ENCODE peak calls at places on chromosomes 6 and 20, in six cellular contexts. G, K, O, P, Z and F are unnamed samples. For H3K9me3 and H3K36me3, the result is how much of the 10 kb centered on the place peaks cover.

GRCh38 chr20:50915424-50915823 is 15.8 kb downstream of the ADNP start:
- DNase-seq in G (no peak), K (no peak), O (no peak), P (no peak), Z (peak), F (no peak)

GRCh38 chr6:71346034-71346680 is 57.5 kb downstream of the OGFRL1 start:
- DNase-seq in G (no peak), K (no peak), O (no peak), P (no peak), Z (no peak), F (no peak)

GRCh38 chr20:6094038-6094437 is 28.8 kb downstream of the FERMT1 start:
- DNase-seq in G (no peak), K (no peak), O (no peak), P (peak), Z (no peak), F (no peak)

GRCh38 chr6:30490031-30490876 is 945 bp downstream of the HLA-E start:
- DNase-seq in G (peak), K (peak), O (peak), P (peak), Z (peak), F (peak)

GRCh38 chr6:1336246-1336843 is 24.4 kb downstream of the FOXQ1 start:
- DNase-seq in G (no peak), K (no peak), O (no peak), P (peak), Z (no peak), F (no peak)

GRCh38 chr6:46340246-46340645 is 151.0 kb downstream of the RCAN2 start:
- DNase-seq in G (no peak), K (no peak), O (no peak), P (no peak), Z (no peak), F (no peak)

GRCh38 chr6:20170455-20171148 is 41.7 kb downstream of the MBOAT1 start:
- DNase-seq in G (no peak), K (no peak), O (no peak), P (no peak), Z (no peak), F (no peak)

GRCh38 chr6:25389501-25389900 is 110.3 kb downstream of the CARMIL1 start:
- DNase-seq in G (no peak), K (no peak), O (peak), P (no peak), Z (no peak), F (peak)

GRCh38 chr6:80214436-80215022 is 108.1 kb downstream of the BCKDHB start:
- DNase-seq in G (peak), K (no peak), O (peak), P (peak), Z (peak), F (peak)

GRCh38 chr6:124131779-124132178 is 328.1 kb downstream of the NKAIN2 start:
- DNase-seq in G (no peak), K (no peak), O (no peak), P (no peak), Z (no peak), F (no peak)

GRCh38 chr20:35947907-35948306 is 6.4 kb downstream of the SCAND1 start:
- DNase-seq in G (no peak), K (no peak), O (no peak), P (no peak), Z (peak), F (no peak)

GRCh38 chr20:15965165-15965564 is 608.1 kb downstream of the KIF16B start:
- DNase-seq in G (no peak), K (no peak), O (no peak), P (no peak), Z (no peak), F (no peak)

GRCh38 chr6:35752330-35752729 is 15.5 kb downstream of the ARMC12 start:
- DNase-seq in G (no peak), K (no peak), O (no peak), P (no peak), Z (no peak), F (no peak)

GRCh38 chr6:95091823-95092436 is 485.4 kb upstream of the MANEA start:
- DNase-seq in G (no peak), K (no peak), O (peak), P (no peak), Z (peak), F (no peak)

GRCh38 chr6:87103977-87104601 is 9.2 kb upstream of the CGA start:
- DNase-seq in G (no peak), K (no peak), O (no peak), P (no peak), Z (no peak), F (no peak)

GRCh38 chr20:45373353-45374100 is 4.6 kb downstream of the TP53TG5 start:
- DNase-seq in G (peak), K (peak), O (peak), P (peak), Z (peak), F (peak)

GRCh38 chr6:41733707-41734665 is 1.4 kb downstream of the TFEB start:
- DNase-seq in G (peak), K (peak), O (peak), P (peak), Z (peak), F (peak)

GRCh38 chr6:41731561-41732086 is 3.8 kb downstream of the TFEB start:
- DNase-seq in G (no peak), K (no peak), O (no peak), P (no peak), Z (no peak), F (no peak)

GRCh38 chr6:41732149-41732548 is 3.3 kb downstream of the TFEB start:
- DNase-seq in G (no peak), K (no peak), O (no peak), P (no peak), Z (no peak), F (no peak)

GRCh38 chr6:41733349-41733706 is 2.1 kb downstream of the TFEB start:
- DNase-seq in G (no peak), K (no peak), O (no peak), P (no peak), Z (no peak), F (no peak)

DNA sequence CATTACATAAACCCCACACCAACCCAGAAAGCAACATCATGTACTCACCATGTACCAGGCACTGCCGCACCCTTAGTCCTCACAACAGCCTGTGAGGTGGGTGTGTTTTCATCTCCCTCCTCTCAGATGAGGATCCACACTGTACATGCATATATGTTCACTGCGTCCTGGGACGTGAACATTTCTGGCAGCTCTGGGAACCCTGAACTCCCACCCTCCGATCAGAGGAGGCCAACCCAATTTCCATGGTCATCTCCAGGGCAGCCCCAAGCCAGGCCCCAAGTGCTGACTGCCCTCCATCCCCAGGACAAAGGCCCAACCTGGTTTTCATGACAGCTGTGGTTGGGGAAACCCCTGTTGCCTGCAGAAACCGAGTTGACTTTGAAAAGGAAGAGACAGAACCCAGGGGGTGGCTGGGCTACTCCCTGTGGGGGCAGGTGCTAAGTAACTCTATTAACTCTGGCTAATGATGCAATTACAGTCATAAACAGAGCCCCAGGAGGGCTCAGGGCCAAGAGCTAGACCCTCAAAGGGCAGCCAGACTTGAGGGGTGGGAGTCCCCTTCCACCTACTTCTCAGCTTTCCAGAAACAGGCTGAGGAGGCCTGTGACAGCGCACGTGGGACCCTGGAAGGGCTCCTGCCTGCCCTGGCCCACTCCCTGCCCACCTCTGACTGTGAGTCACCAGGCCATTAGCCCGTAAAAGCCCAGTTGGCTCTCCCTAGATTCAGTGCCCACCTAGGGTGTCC is 2.6 kb downstream of the TFEB start:
- DNase-seq in G (no peak), K (peak), O (no peak), P (no peak), Z (no peak), F (no peak)
- H3K4me3 ChIP-seq in G (no peak), K (peak), O (no peak), P (no peak), Z (no peak), F (no peak)

GRCh38 chr6:57329933-57330332 is 12.5 kb downstream of the PRIM2 start:
- DNase-seq in G (no peak), K (no peak), O (no peak), P (no peak), Z (no peak), F (no peak)
- H3K9me3 ChIP-seq in G (under half), K (under half), O (under half), P (under half), Z (under half), F (under half)

DNA sequence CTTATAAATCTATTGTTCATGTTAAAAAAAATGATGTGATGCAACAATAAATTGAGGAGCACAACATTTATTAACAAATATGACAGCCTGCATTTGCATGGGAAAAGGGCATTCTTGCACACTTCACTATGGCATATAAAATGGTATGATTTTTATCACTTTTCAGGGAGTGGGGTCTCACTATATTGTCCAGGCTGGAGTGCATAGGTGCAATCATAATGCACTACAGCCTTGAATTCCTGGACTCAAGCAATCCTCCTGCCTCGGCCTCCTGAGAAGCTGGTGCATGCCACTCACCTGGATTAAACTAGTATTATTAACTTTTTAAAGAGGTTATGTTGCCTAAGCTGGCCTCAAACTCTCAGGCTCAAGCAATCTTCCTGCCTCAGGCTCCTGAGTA is 11.4 kb downstream of the NUP43 start:
- DNase-seq in G (no peak), K (no peak), O (no peak), P (no peak), Z (no peak), F (no peak)
- H3K36me3 ChIP-seq in G (under half), K (under half), O (under half), P (under half), Z (under half), F (half or more)

GRCh38 chr6:10419749-10420545 is 5.1 kb upstream of the TFAP2A start:
- DNase-seq in G (no peak), K (no peak), O (no peak), P (no peak), Z (no peak), F (no peak)

GRCh38 chr6:10417681-10418104 is 2.8 kb upstream of the TFAP2A start:
- DNase-seq in G (no peak), K (no peak), O (no peak), P (no peak), Z (no peak), F (no peak)

GRCh38 chr6:10416863-10417641 is 2.2 kb upstream of the TFAP2A start:
- DNase-seq in G (no peak), K (no peak), O (no peak), P (no peak), Z (no peak), F (no peak)

GRCh38 chr6:10418862-10419748 is 4.2 kb upstream of the TFAP2A start:
- DNase-seq in G (no peak), K (no peak), O (no peak), P (no peak), Z (peak), F (no peak)

DNA sequence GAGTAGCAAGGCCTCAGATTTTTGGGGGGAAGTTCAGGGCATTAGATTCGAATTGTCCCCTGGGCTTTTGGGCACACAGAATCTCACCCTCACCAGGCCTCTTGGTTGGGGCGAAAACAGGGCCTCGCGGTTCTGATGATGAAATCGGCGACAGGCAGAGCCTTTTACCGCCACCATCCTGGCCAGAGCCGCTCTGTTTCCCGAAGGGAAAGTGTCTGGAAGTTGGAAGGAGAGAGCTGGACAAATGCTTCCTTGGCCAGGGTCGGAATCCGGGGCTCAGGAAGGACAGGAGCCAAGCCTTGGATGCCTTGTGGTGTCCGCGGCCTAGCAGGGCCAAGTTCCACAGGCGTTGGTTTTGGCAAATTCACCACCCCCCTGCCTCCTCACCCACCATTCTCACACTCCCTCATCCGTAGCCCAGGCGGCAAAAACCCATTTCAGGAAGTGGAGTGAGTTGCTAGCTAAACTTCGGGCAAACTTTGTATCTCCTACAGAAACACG is 3.5 kb upstream of the TFAP2A start:
- DNase-seq in G (no peak), K (no peak), O (no peak), P (no peak), Z (no peak), F (no peak)
- H3K4me3 ChIP-seq in G (no peak), K (no peak), O (no peak), P (no peak), Z (no peak), F (no peak)

DNA sequence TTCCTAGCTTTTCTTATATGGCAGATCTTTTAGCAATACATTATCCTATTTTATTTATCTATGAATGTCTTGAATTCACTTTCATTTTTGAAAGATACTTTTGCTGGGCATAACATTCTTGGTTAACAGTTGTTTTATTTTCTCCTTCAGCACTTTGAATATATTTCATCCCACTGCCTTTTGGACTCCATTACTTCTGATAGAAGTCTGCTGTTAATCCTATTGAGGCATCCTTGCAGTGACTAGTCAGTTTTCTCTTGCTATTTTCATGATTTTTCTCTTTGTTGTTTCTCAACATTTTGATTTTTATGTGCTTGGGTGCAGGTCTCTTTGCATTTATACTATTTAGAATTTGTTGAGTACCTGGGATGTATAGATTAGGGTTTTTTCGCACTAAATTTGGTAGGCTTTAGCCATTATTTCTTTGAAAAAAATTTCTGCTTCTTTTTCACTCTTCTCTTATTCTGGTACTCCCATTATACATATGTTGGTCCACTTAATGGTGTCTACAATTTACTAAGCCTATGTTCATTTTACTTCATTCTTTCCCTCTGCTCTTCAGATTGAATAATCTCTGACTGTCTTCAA is 53.2 kb downstream of the PHACTR3 start:
- DNase-seq in G (no peak), K (no peak), O (peak), P (no peak), Z (no peak), F (no peak)
- H3K9me3 ChIP-seq in G (under half), K (under half), O (under half), P (under half), Z (under half), F (under half)

GRCh38 chr6:114844359-114844758 is 501.5 kb upstream of the HS3ST5 start:
- DNase-seq in G (no peak), K (no peak), O (no peak), P (no peak), Z (no peak), F (no peak)

GRCh38 chr6:114839019-114839418 is 496.2 kb upstream of the HS3ST5 start:
- DNase-seq in G (no peak), K (no peak), O (no peak), P (no peak), Z (no peak), F (no peak)
- H3K36me3 ChIP-seq in G (under half), K (under half), O (under half), P (under half), Z (under half), F (under half)

DNA sequence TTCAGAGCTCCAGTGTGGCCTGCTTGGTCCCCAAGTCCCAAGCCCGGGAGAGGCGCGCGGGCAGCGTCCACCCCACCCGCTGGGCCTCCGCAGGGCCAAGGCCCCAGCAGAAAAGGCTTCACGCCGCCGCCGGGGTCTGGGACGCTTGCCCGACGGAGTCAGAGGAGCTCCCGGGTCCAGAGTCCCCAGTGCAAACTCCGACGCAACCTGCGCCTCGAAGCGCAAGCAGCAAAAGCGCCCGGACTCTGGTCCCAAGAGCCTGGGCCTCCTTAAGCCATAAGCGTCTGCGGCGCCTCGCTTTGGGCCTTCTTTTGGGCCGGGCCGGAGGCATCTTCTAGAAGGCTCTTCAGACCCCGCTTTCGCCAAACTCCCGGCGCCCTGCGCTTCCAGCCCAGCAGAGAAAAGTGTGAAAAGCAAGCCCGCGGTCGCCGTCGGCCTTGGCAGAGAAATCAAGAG is 1.4 kb downstream of the TBX18 start:
- DNase-seq in G (peak), K (no peak), O (no peak), P (no peak), Z (no peak), F (peak)
- H3K4me3 ChIP-seq in G (peak), K (no peak), O (peak), P (no peak), Z (peak), F (peak)